ENCODE peak calls at places on chromosomes 7 and 10, in ten cellular contexts. K, Z, I, H, V, W, X, A, G and U are unnamed samples.

GRCh38 chr10:84008878-84009277 is 130.4 kb upstream of the GHITM start:
- DNase-seq in I (peak), Z (no peak), A (peak), V (peak), G (no peak), K (peak), X (no peak), W (peak), H (no peak), U (no peak)

GRCh38 chr10:124105594-124105993 is 12.2 kb upstream of the CHST15 start:
- DNase-seq in W (no peak), K (no peak), H (no peak), V (no peak), A (no peak), Z (no peak), X (no peak), I (no peak), G (no peak), U (no peak)

GRCh38 chr7:126840869-126841268 is 411.9 kb downstream of the GRM8 start:
- DNase-seq in G (no peak), W (no peak), A (no peak), K (no peak), Z (no peak), V (no peak), I (peak), X (no peak), H (no peak), U (no peak)

GRCh38 chr7:16071246-16071857 is 350.0 kb downstream of the CRPPA start:
- DNase-seq in Z (peak), X (peak), W (peak), A (peak), G (peak), K (peak), V (peak), H (no peak), I (peak), U (no peak)

GRCh38 chr7:155584763-155585531 is 38.6 kb upstream of the CNPY1 start:
- DNase-seq in H (no peak), I (no peak), Z (peak), X (no peak), W (no peak), G (no peak), A (no peak), V (no peak), K (no peak), U (no peak)

GRCh38 chr10:13716161-13717071 is 129.7 kb downstream of the PRPF18 start:
- DNase-seq in Z (peak), A (peak), W (no peak), G (peak), V (no peak), K (peak), X (no peak), I (no peak), H (no peak), U (no peak)

GRCh38 chr7:8931906-8932646 is 498.7 kb downstream of the NXPH1 start:
- DNase-seq in I (no peak), W (no peak), G (peak), H (no peak), X (no peak), V (no peak), K (no peak), A (peak), Z (no peak), U (no peak)

GRCh38 chr10:13913890-13914289 is 327.1 kb downstream of the PRPF18 start:
- DNase-seq in A (no peak), W (no peak), V (no peak), I (no peak), K (no peak), Z (no peak), X (no peak), H (no peak), G (no peak), U (no peak)

GRCh38 chr10:113776553-113776952 is 25.1 kb downstream of the PLEKHS1 start:
- DNase-seq in I (no peak), K (no peak), G (no peak), V (no peak), Z (no peak), A (no peak), W (no peak), X (no peak), H (no peak), U (no peak)

GRCh38 chr7:899806-900205 is 23.5 kb downstream of the GET4 start:
- DNase-seq in V (no peak), K (no peak), G (no peak), X (no peak), Z (no peak), H (no peak), A (no peak), I (no peak), W (no peak), U (no peak)

GRCh38 chr7:148503900-148504487 is 86.6 kb upstream of the C7orf33 start:
- DNase-seq in Z (peak), G (peak), W (no peak), V (no peak), A (peak), X (peak), I (peak), K (peak), H (no peak), U (no peak)

GRCh38 chr7:29989257-29989995 is at the start of gene SCRN1:
- DNase-seq in V (peak), G (no peak), X (no peak), K (peak), H (peak), I (peak), A (peak), W (peak), Z (peak), U (peak)

GRCh38 chr10:35331894-35332640 is 4.2 kb upstream of the CCNY start:
- DNase-seq in W (no peak), K (peak), X (peak), A (peak), V (no peak), H (no peak), Z (peak), I (peak), G (peak), U (no peak)

GRCh38 chr7:50628469-50629084 is 63.4 kb upstream of the DDC start:
- DNase-seq in I (peak), X (no peak), V (no peak), G (no peak), H (no peak), K (no peak), A (no peak), Z (no peak), W (no peak), U (no peak)

GRCh38 chr7:155735442-155736118 is 76.7 kb downstream of the SHH start:
- DNase-seq in A (no peak), G (no peak), I (no peak), H (no peak), X (no peak), W (no peak), K (no peak), V (no peak), Z (no peak), U (no peak)

GRCh38 chr7:50826371-50827172 is 43.9 kb upstream of the GRB10 start:
- DNase-seq in G (peak), H (no peak), W (no peak), X (peak), V (no peak), I (no peak), A (peak), Z (peak), K (peak), U (no peak)

GRCh38 chr10:130052193-130052592 is 58.4 kb downstream of the C10orf143 start:
- DNase-seq in K (no peak), V (no peak), W (no peak), I (no peak), H (no peak), G (no peak), Z (no peak), A (no peak), X (no peak), U (no peak)

GRCh38 chr10:42975558-42976352 is 101.1 kb upstream of the RET start:
- DNase-seq in Z (no peak), W (no peak), K (no peak), A (no peak), H (peak), G (no peak), V (no peak), I (no peak), X (no peak), U (peak)

GRCh38 chr10:129440247-129440646 is 26.8 kb upstream of the MGMT start:
- DNase-seq in I (no peak), W (no peak), A (no peak), V (no peak), K (no peak), G (no peak), X (no peak), Z (no peak), H (peak), U (no peak)

GRCh38 chr10:17428616-17429097 is 25.7 kb downstream of the ST8SIA6 start:
- DNase-seq in K (no peak), V (no peak), W (peak), A (peak), Z (no peak), H (peak), G (no peak), X (no peak), I (no peak), U (no peak)

GRCh38 chr10:97858001-97858439 is 8.4 kb downstream of the GOLGA7B start:
- DNase-seq in A (no peak), G (no peak), H (no peak), W (no peak), I (no peak), V (no peak), Z (no peak), K (peak), X (no peak), U (no peak)

GRCh38 chr7:100413889-100414288 is 14.6 kb downstream of the ZCWPW1 start:
- DNase-seq in W (no peak), X (no peak), V (no peak), Z (no peak), I (no peak), A (no peak), H (no peak), G (no peak), K (no peak), U (no peak)

GRCh38 chr10:119237722-119238436 is 30.5 kb downstream of the GRK5 start:
- DNase-seq in H (no peak), I (no peak), V (no peak), A (peak), G (no peak), W (no peak), K (peak), X (no peak), Z (no peak), U (no peak)

GRCh38 chr7:99036531-99037175 is 107.3 kb downstream of the SMURF1 start:
- DNase-seq in Z (peak), G (peak), A (peak), H (no peak), I (peak), V (peak), X (no peak), K (peak), W (no peak), U (no peak)

GRCh38 chr7:101538596-101539459 is 90.3 kb downstream of the MYL10 start:
- DNase-seq in H (peak), I (peak), G (no peak), V (peak), X (no peak), A (peak), K (peak), W (peak), Z (peak), U (peak)

GRCh38 chr10:112687647-112688046 is 240.6 kb downstream of the VTI1A start:
- DNase-seq in A (no peak), H (no peak), G (peak), Z (peak), V (no peak), W (no peak), I (no peak), K (peak), X (peak), U (no peak)

GRCh38 chr10:35336921-35337741 is 822 bp downstream of the CCNY start:
- DNase-seq in H (peak), A (peak), I (peak), W (peak), V (peak), G (peak), Z (no peak), X (no peak), K (no peak), U (peak)

GRCh38 chr7:132197772-132198171 is 378.5 kb downstream of the PLXNA4 start:
- DNase-seq in V (no peak), Z (no peak), X (no peak), K (no peak), I (no peak), G (no peak), H (no peak), W (no peak), A (no peak), U (no peak)

GRCh38 chr10:58322835-58323209 is 12.0 kb upstream of the UBE2D1 start:
- DNase-seq in V (no peak), I (no peak), H (no peak), G (no peak), W (no peak), A (no peak), K (no peak), Z (no peak), X (no peak), U (no peak)

GRCh38 chr7:101373812-101374612 is 11.3 kb downstream of the COL26A1 start:
- DNase-seq in X (no peak), K (no peak), G (no peak), Z (no peak), H (no peak), A (no peak), I (no peak), V (no peak), W (no peak), U (no peak)

GRCh38 chr7:81111358-81111757 is 192.5 kb upstream of the SEMA3C start:
- DNase-seq in H (no peak), A (no peak), X (peak), Z (peak), K (peak), I (no peak), G (peak), W (no peak), V (no peak), U (no peak)

GRCh38 chr7:137091396-137091795 is 222.9 kb downstream of the CHRM2 start:
- DNase-seq in X (no peak), H (no peak), W (no peak), G (peak), A (peak), I (peak), Z (no peak), K (peak), V (peak), U (no peak)

GRCh38 chr7:55513849-55514248 is 58.5 kb downstream of the VOPP1 start:
- DNase-seq in I (no peak), V (no peak), K (no peak), X (no peak), A (no peak), H (no peak), W (peak), G (no peak), Z (no peak), U (no peak)

GRCh38 chr10:44253769-44254462 is 131.0 kb downstream of the CXCL12 start:
- DNase-seq in I (no peak), A (no peak), V (no peak), H (no peak), K (peak), G (peak), W (no peak), X (peak), Z (peak), U (no peak)

GRCh38 chr10:8221481-8221880 is 167.0 kb downstream of the GATA3 start:
- DNase-seq in A (peak), X (no peak), W (no peak), Z (no peak), H (no peak), K (no peak), I (no peak), G (no peak), V (no peak), U (no peak)

GRCh38 chr10:125554753-125555152 is 128.2 kb downstream of the TEX36 start:
- DNase-seq in G (no peak), W (no peak), X (no peak), A (no peak), H (no peak), K (no peak), I (no peak), Z (no peak), V (no peak), U (no peak)
- TF ChIP-seq CTCF in G (no peak), W (no peak), X (no peak), A (no peak), H (no peak), K (no peak), I (no peak), Z (no peak), V (no peak), U (no peak)

DNA sequence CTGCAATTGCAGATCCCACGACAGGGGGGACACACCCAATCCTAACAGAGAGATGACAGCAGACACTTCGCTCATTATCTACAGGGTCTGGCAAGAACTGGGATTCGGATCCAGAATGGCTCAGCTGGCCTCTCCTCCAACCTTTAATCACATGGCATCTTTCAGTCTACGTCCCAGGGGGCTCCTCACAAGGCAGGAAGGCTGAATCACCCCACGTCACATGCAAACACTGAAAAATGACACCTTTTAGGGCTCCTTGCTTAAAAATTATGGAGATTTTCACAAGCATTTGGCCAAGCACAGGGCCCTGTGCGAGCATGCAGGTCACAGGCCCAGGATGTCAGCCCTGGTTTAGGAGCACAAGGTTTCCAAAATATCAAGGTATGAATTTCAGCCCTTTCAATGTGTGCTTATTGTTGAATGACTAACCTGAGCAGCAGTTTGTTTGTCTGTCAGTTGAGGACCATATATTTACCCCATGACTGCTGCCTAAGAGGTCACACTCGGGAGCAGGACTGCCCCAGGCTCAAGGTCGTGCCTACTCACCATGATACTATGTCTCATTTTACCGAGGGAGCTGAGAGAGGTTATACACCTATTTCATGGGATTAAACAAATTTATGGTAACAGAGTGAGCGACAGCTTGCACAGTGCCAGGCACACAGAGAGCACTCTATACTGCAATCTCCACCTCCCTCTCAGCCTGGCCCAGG is 42.5 kb downstream of the CDCA7L start:
- DNase-seq in Z (peak), H (no peak), I (no peak), V (no peak), X (no peak), K (no peak), W (no peak), G (no peak), A (no peak), U (no peak)
- TF ChIP-seq CTCF in Z (no peak), H (no peak), I (no peak), V (no peak), X (no peak), K (no peak), W (no peak), G (no peak), A (no peak), U (no peak)

GRCh38 chr10:103397191-103397825 is 882 bp downstream of the PDCD11 start:
- DNase-seq in V (no peak), G (no peak), X (no peak), Z (no peak), H (no peak), A (no peak), W (no peak), K (peak), I (no peak), U (no peak)

GRCh38 chr10:103394180-103394579 is 2.1 kb downstream of the ATP5MK start:
- DNase-seq in V (no peak), W (no peak), I (no peak), A (no peak), K (peak), X (no peak), G (peak), Z (no peak), H (no peak), U (no peak)

GRCh38 chr10:103395754-103396066 is 565 bp downstream of the ATP5MK start:
- DNase-seq in W (no peak), V (no peak), A (peak), H (no peak), X (no peak), K (peak), I (peak), G (peak), Z (no peak), U (no peak)

GRCh38 chr10:103396789-103397087 is 312 bp downstream of the PDCD11 start:
- DNase-seq in Z (no peak), A (no peak), W (no peak), G (no peak), H (no peak), X (no peak), V (no peak), K (no peak), I (no peak), U (no peak)

DNA sequence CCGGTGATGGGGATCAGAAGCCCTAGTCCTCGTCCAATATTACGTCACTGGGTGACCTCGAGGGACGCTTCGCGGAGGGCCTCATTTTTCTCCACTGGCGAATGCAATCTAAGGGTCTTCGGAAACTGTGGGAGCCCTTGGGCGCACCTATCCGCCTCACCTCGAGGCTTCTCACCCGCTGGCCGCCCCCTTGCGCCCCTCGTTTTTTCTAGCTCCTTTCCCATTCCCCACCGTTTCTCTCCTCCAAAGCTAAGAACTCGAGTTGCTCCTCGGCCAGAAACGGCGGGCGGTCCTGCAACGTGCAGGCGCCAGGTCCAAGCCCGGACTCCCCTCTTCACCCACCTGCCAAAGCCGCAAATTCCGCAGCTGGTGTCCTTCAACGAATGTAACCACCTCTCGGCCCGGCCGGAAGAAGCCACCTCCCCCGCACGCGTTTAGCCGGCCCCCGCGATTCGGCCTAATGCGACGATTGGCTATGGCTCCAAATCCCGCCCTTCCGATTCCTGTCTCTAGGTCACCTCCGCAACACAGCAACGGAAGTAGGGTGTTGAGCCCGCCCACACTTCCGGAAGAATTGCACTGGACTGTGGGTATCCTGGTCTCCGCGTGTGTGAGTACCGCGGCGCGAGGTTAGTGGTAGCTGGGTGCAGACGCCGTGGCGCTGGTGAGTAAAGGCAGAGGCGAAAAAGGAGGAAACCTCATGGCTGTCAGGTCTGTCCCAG is at the start of the genes ATP5MK and PDCD11:
- DNase-seq in Z (peak), X (peak), G (peak), K (peak), W (peak), A (peak), V (peak), H (peak), I (peak), U (peak)
- TF ChIP-seq CTCF in Z (peak), X (peak), G (peak), K (peak), W (no peak), A (no peak), V (no peak), H (no peak), I (peak), U (no peak)

GRCh38 chr7:105876964-105877601 is 684 bp upstream of the ATXN7L1 start:
- DNase-seq in H (no peak), K (peak), G (peak), Z (peak), I (peak), X (no peak), W (peak), V (peak), A (peak), U (no peak)
- TF ChIP-seq CTCF in H (no peak), K (peak), G (no peak), Z (peak), I (peak), X (peak), W (no peak), V (no peak), A (no peak), U (no peak)